ENCODE peak calls at places on chromosomes 3 and 15, in seven cellular contexts. M is CD4-positive, alpha-beta memory T cell; N is Peyer's patch; F is activated T-helper 1 cell treated with anti-CD3 and anti-CD28 coated beads, Interleukin-12 subunit alpha, Interleukin-12 subunit beta, Interleukin-2, Interleukin-4 antibody, amounts not matched to agents 30 ng/mL and 10 ng/mL and 1 ng/mL, durations not matched to agents 14 hours and 24 hours and 36 hours; R is left lobe of liver; L is tibial nerve; Y is M059J. H is an unnamed sample.

GRCh38 chr3:186273586-186273985 is 88.4 kb downstream of the DGKG start:
- DNase-seq in M (no peak), N (no peak), F (no peak), R (no peak), L (no peak), Y (no peak), H (no peak)

GRCh38 chr3:18086078-18086477 is 339.1 kb downstream of the SATB1 start:
- DNase-seq in M (no peak), N (no peak), F (no peak), R (no peak), L (no peak), Y (no peak), H (no peak)

GRCh38 chr3:141348848-141349247 is 19.5 kb upstream of the ZBTB38 start:
- DNase-seq in M (no peak), N (no peak), F (no peak), R (no peak), L (no peak), Y (peak; percentile 54), H (no peak)

GRCh38 chr3:120357807-120358206 is 8.7 kb upstream of the LRRC58 start:
- DNase-seq in M (no peak), N (no peak), F (no peak), R (no peak), L (no peak), Y (peak; percentile 22), H (no peak)

GRCh38 chr15:71469393-71469792 is 341.0 kb upstream of the NR2E3 start:
- DNase-seq in M (no peak), N (no peak), F (no peak), R (no peak), L (no peak), Y (no peak), H (no peak)

GRCh38 chr15:81492303-81492702 is 118.3 kb upstream of the TMC3 start:
- DNase-seq in M (no peak), N (no peak), F (no peak), R (no peak), L (no peak), Y (peak; percentile 7), H (peak; percentile 38)

GRCh38 chr3:49867871-49868321 is 1.8 kb downstream of the CAMKV start:
- DNase-seq in M (no peak), N (no peak), F (no peak), R (no peak), L (no peak), Y (peak; percentile 41), H (no peak)

GRCh38 chr3:77320514-77320913 is 280.6 kb downstream of the ROBO2 start:
- DNase-seq in M (no peak), N (no peak), F (no peak), R (no peak), L (no peak), Y (no peak), H (no peak)

GRCh38 chr15:41490355-41490754 is 3.3 kb upstream of the ITPKA start:
- DNase-seq in M (no peak), N (no peak), F (peak; percentile 54), R (no peak), L (no peak), Y (peak; percentile 96), H (no peak)

GRCh38 chr3:2826036-2826435 is 284.1 kb downstream of the IL5RA start:
- DNase-seq in M (no peak), N (no peak), F (no peak), R (no peak), L (no peak), Y (no peak), H (no peak)

H was measured in NCI-H2081 treated with DMSO at 0.1 percent for 48 hours.